ENCODE peak calls at places on chromosome 20, in four cellular contexts. H is left cardiac atrium; G is GM03348; S is activated naive CD4-positive, alpha-beta T cell treated with anti-CD3 and anti-CD28 coated beads for 36 hours. Y is an unnamed sample.
A peak's percentile ranks its signal among the peaks of the same experiment; 100 is the strongest.

GRCh38 chr20:62441986-62442539 is 14.7 kb upstream of the RBBP8NL start:
- DNase-seq in H (no peak), G (no peak), S (no peak), Y (no peak)

GRCh38 chr20:63592661-63593060 is 18.6 kb upstream of the HELZ2 start:
- DNase-seq in H (no peak), G (no peak), S (no peak), Y (no peak)

GRCh38 chr20:35179292-35180212 is 7.7 kb downstream of the PROCR start:
- DNase-seq in H (no peak), G (no peak), S (no peak), Y (no peak)

GRCh38 chr20:46983466-46983865 is 88.8 kb downstream of the EYA2 start:
- DNase-seq in H (no peak), G (no peak), S (no peak), Y (no peak)

GRCh38 chr20:51373713-51374481 is 168.6 kb downstream of the NFATC2 start:
- DNase-seq in H (peak; percentile 76), G (no peak), S (no peak), Y (no peak)

GRCh38 chr20:61442718-61443117 is 190.7 kb downstream of the CDH4 start:
- DNase-seq in H (no peak), G (no peak), S (no peak), Y (no peak)

GRCh38 chr20:38159949-38160756 is 4.9 kb downstream of the TGM2 start:
- DNase-seq in H (peak; percentile 29), G (no peak), S (no peak), Y (no peak)

GRCh38 chr20:37243076-37243936 is 18.3 kb downstream of the GHRH start:
- DNase-seq in H (no peak), G (no peak), S (no peak), Y (no peak)

GRCh38 chr20:33539129-33539528 is 49.2 kb downstream of the CBFA2T2 start:
- DNase-seq in H (no peak), G (no peak), S (no peak), Y (no peak)

GRCh38 chr20:29878777-29879442 is 1378.6 kb upstream of the DEFB115 start:
- DNase-seq in H (no peak), G (no peak), S (peak; percentile 25), Y (no peak)

GRCh38 chr20:62771396-62772102 is 24.7 kb upstream of the MRGBP start:
- DNase-seq in H (peak; percentile 19), G (no peak), S (no peak), Y (peak; percentile 20)